ENCODE peak calls at places on chromosomes 2 and 18, in four cellular contexts. I is SK-N-SH, X is left ventricle myocardium inferior, R is mammary epithelial cell. T is an unnamed sample.
A peak's percentile ranks its signal among the peaks of the same experiment; 100 is the strongest.

GRCh38 chr2:202883987-202884675 is 12.6 kb upstream of the ICA1L start:
- DNase-seq in I (no peak), X (no peak), R (no peak), T (no peak)

GRCh38 chr2:86223098-86223681 is 23.9 kb downstream of the MRPL35 start:
- DNase-seq in I (peak; percentile 67), X (peak; percentile 68), R (no peak), T (no peak)

GRCh38 chr2:139891636-139892035 is 1111.4 kb upstream of the NXPH2 start:
- DNase-seq in I (no peak), X (no peak), R (no peak), T (no peak)

GRCh38 chr2:68135448-68136320 is 22.0 kb upstream of the PNO1 start:
- DNase-seq in I (no peak), X (no peak), R (no peak), T (no peak)

GRCh38 chr2:99337931-99338580 is 867 bp downstream of the EIF5B start:
- DNase-seq in I (peak; percentile 18), X (no peak), R (peak; percentile 32), T (no peak)

GRCh38 chr18:7369006-7369405 is 138.1 kb downstream of the LRRC30 start:
- DNase-seq in I (no peak), X (no peak), R (no peak), T (no peak)

GRCh38 chr2:235116885-235117492 is 165.2 kb downstream of the SH3BP4 start:
- DNase-seq in I (peak; percentile 51), X (no peak), R (peak; percentile 24), T (no peak)

GRCh38 chr18:23231340-23232021 is 96.2 kb downstream of the CABLES1 start:
- DNase-seq in I (peak; percentile 61), X (peak; percentile 51), R (peak; percentile 12), T (peak; percentile 69)

GRCh38 chr18:13809521-13810252 is 14.3 kb upstream of the MC5R start:
- DNase-seq in I (no peak), X (no peak), R (no peak), T (no peak)

GRCh38 chr18:23523429-23524212 is 20.3 kb downstream of the RMC1 start:
- DNase-seq in I (no peak), X (no peak), R (peak; percentile 23), T (no peak)

GRCh38 chr18:23798249-23798648 is 109.0 kb downstream of the LAMA3 start:
- DNase-seq in I (no peak), X (no peak), R (no peak), T (no peak)

GRCh38 chr18:65751145-65752085 is 603 bp downstream of the CDH7 start:
- DNase-seq in I (no peak), X (no peak), R (no peak), T (no peak)

GRCh38 chr2:105382177-105382576 is 16.7 kb downstream of the FHL2 start:
- DNase-seq in I (no peak), X (no peak), R (no peak), T (no peak)

GRCh38 chr18:62461591-62461990 is 61.2 kb upstream of the ZCCHC2 start:
- DNase-seq in I (no peak), X (no peak), R (no peak), T (no peak)

GRCh38 chr2:205762883-205763282 is 80.6 kb downstream of the NRP2 start:
- DNase-seq in I (no peak), X (no peak), R (no peak), T (no peak)

GRCh38 chr2:57720728-57721627 is 325.6 kb upstream of the VRK2 start:
- DNase-seq in I (peak; percentile 59), X (no peak), R (peak; percentile 42), T (peak; percentile 35)

GRCh38 chr2:71849111-71849510 is 298.6 kb downstream of the CYP26B1 start:
- DNase-seq in I (no peak), X (no peak), R (no peak), T (no peak)

GRCh38 chr2:172701250-172701649 is 34.4 kb upstream of the RAPGEF4 start:
- DNase-seq in I (no peak), X (no peak), R (peak; percentile 94), T (peak; percentile 25)

GRCh38 chr18:3603460-3604259 is 153.7 kb downstream of the TGIF1 start:
- DNase-seq in I (no peak), X (no peak), R (peak; percentile 92), T (peak; percentile 98)

GRCh38 chr18:42069036-42069435 is 114.0 kb downstream of the PIK3C3 start:
- DNase-seq in I (no peak), X (no peak), R (no peak), T (no peak)

GRCh38 chr2:241858206-241859016 is at the start of gene PDCD1:
- DNase-seq in I (peak; percentile 55), X (peak; percentile 25), R (no peak), T (no peak)

GRCh38 chr2:132815522-132815921 is 145.5 kb upstream of the LYPD1 start:
- DNase-seq in I (no peak), X (no peak), R (peak; percentile 59), T (peak; percentile 9)

GRCh38 chr2:1910562-1911256 is 166.4 kb upstream of the PXDN start:
- DNase-seq in I (peak; percentile 61), X (no peak), R (no peak), T (no peak)

GRCh38 chr2:233953106-233953801 is 36.1 kb downstream of the TRPM8 start:
- DNase-seq in I (peak; percentile 79), X (no peak), R (no peak), T (no peak)

GRCh38 chr2:186868344-186868743 is 19.4 kb upstream of the ZSWIM2 start:
- DNase-seq in I (peak; percentile 32), X (no peak), R (no peak), T (no peak)

GRCh38 chr2:197487385-197487784 is 12.3 kb downstream of the HSPD1 start:
- DNase-seq in I (no peak), X (no peak), R (no peak), T (no peak)

GRCh38 chr2:111071480-111072143 is 49.1 kb upstream of the BCL2L11 start:
- DNase-seq in I (no peak), X (no peak), R (peak; percentile 87), T (peak; percentile 93)

GRCh38 chr2:229057997-229058553 is 213.0 kb downstream of the PID1 start:
- DNase-seq in I (no peak), X (no peak), R (no peak), T (no peak)

GRCh38 chr2:150421252-150421651 is 66.2 kb downstream of the RND3 start:
- DNase-seq in I (no peak), X (no peak), R (no peak), T (no peak)

GRCh38 chr2:38237311-38237710 is 139.8 kb downstream of the ATL2 start:
- DNase-seq in I (no peak), X (no peak), R (no peak), T (no peak)

GRCh38 chr18:2402084-2402483 is 169.2 kb downstream of the METTL4 start:
- DNase-seq in I (no peak), X (no peak), R (no peak), T (no peak)

GRCh38 chr2:178397002-178397605 is 53.9 kb downstream of the PRKRA start:
- DNase-seq in I (peak; percentile 44), X (no peak), R (peak; percentile 24), T (no peak)

GRCh38 chr2:23504591-23504990 is 119.6 kb downstream of the KLHL29 start:
- DNase-seq in I (no peak), X (no peak), R (no peak), T (no peak)

GRCh38 chr2:118371500-118371899 is 283.2 kb downstream of the INSIG2 start:
- DNase-seq in I (peak; percentile 31), X (no peak), R (peak; percentile 32), T (no peak)

GRCh38 chr2:189370719-189371118 is 70.6 kb upstream of the WDR75 start:
- DNase-seq in I (no peak), X (no peak), R (peak; percentile 50), T (no peak)

GRCh38 chr2:18957909-18958308 is 368.5 kb upstream of the NT5C1B start:
- DNase-seq in I (no peak), X (no peak), R (no peak), T (no peak)

GRCh38 chr2:66448592-66448991 is 13.7 kb downstream of the MEIS1 start:
- DNase-seq in I (no peak), X (no peak), R (no peak), T (no peak)

GRCh38 chr2:86337235-86338099 is at the start of gene REEP1:
- DNase-seq in I (peak; percentile 87), X (peak; percentile 40), R (peak; percentile 28), T (no peak)

GRCh38 chr2:129929321-129930290 is 49.9 kb upstream of the RAB6C start:
- DNase-seq in I (peak; percentile 79), X (peak; percentile 71), R (peak; percentile 12), T (no peak)

DNA sequence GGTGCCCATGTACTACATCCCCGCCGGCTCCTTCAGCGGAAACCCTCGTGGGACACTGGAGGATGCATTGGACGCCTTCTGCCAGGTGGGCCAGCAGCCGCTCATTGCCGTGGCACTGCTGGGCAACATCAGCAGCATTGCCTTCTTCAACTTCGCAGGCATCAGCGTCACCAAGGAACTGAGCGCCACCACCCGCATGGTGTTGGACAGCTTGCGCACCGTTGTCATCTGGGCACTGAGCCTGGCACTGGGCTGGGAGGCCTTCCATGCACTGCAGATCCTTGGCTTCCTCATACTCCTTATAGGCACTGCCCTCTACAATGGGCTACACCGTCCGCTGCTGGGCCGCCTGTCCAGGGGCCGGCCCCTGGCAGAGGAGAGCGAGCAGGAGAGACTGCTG is 7.8 kb upstream of the CENPA start:
- DNase-seq in I (no peak), X (no peak), R (no peak), T (no peak)
- H3K36me3 ChIP-seq in I (peaks cover 54% of the 10 kb centered on the region), X (peaks cover 74% of the 10 kb centered on the region), R (peaks cover 28% of the 10 kb centered on the region), T (peaks cover 4% of the 10 kb centered on the region)

DNA sequence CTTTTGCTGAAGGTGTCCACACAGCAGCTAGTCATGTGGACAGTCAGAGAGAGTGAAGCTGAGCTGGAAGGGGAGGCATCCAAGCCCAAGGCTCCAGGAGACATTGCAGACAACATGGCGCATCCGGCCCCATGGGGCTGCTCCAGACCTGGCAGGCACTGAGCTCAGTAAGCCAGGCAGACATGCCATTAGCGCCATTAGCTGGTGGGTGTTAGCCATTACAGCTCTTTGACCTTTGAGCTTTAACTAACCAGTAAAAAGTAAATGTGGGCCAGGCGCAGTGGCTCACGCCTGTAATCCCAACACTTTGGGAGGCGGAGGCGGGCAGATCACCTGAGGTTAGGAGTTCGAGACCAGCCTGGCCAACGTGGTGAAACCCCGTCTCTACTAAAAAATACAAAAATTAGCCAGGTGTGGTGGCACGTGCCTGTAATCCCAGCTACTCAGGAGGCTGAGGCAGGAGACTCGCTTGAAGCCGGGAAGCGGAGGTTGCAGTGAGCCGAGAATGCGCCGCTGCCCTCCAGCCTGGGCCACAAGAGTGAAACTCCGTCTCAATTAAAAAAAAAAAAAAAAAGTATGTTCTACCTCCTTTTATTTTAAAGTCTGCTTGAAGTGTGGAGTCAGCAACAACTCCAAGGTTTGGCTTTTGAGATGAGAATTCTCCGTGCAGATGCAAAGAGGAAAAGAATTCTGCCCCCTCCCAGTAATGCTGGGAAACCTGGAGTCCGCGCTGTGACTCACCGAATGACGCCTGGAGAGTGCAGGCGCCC is 69.4 kb downstream of the TWSG1 start:
- DNase-seq in I (no peak), X (peak; percentile 26), R (no peak), T (no peak)
- TF ChIP-seq CTCF in I (no peak), X (no peak), R (no peak), T (no peak)

GRCh38 chr18:50144535-50144934 is 50.4 kb downstream of the MYO5B start:
- DNase-seq in I (no peak), X (no peak), R (no peak), T (no peak)
- H3K36me3 ChIP-seq in I (no peaks in the 10 kb centered on the region), X (no peaks in the 10 kb centered on the region), R (no peaks in the 10 kb centered on the region), T (no peaks in the 10 kb centered on the region)

GRCh38 chr2:127107622-127107999 is 657 bp upstream of the BIN1 start:
- DNase-seq in I (no peak), X (no peak), R (no peak), T (no peak)
- TF ChIP-seq CTCF in I (peak; percentile 31), X (no peak), R (no peak), T (peak; percentile 11)

T was measured in kidney epithelial cell.